ENCODE peak calls at places on chromosomes 1 and 21, in four cellular contexts. C is HepG2, Z is GM12878, E is K562. T is an unnamed sample.

GRCh38 chr1:41102208-41102607 is 80.7 kb upstream of the SLFNL1 start:
- DNase-seq in C (no peak), Z (no peak), E (no peak), T (no peak)

GRCh38 chr1:200029035-200029623 is 1.6 kb downstream of the NR5A2 start:
- DNase-seq in C (no peak), Z (no peak), E (no peak), T (peak; percentile 66)

GRCh38 chr1:44067258-44068250 is 36.3 kb upstream of the SLC6A9 start:
- DNase-seq in C (no peak), Z (peak; percentile 56), E (no peak), T (no peak)

GRCh38 chr1:98176414-98176813 is 255.6 kb upstream of the DPYD start:
- DNase-seq in C (no peak), Z (no peak), E (no peak), T (no peak)

GRCh38 chr1:109814993-109815786 is 51.5 kb upstream of the EPS8L3 start:
- DNase-seq in C (no peak), Z (no peak), E (no peak), T (no peak)

GRCh38 chr1:65174585-65174984 is 26.6 kb downstream of the AK4 start:
- DNase-seq in C (no peak), Z (peak; percentile 84), E (no peak), T (no peak)

GRCh38 chr1:24047101-24047459 is 64.9 kb downstream of the MYOM3 start:
- DNase-seq in C (peak; percentile 37), Z (no peak), E (peak; percentile 36), T (no peak)

GRCh38 chr1:182624582-182624981 is 20.4 kb upstream of the RGS16 start:
- DNase-seq in C (no peak), Z (no peak), E (no peak), T (no peak)

GRCh38 chr1:109547412-109548320 is 749 bp upstream of the GNAI3 start:
- DNase-seq in C (no peak), Z (no peak), E (no peak), T (no peak)

GRCh38 chr21:43890042-43890441 is 25.0 kb downstream of the AGPAT3 start:
- DNase-seq in C (no peak), Z (no peak), E (peak; percentile 49), T (peak; percentile 53)

GRCh38 chr1:182972821-182973220 is 19.9 kb upstream of the SHCBP1L start:
- DNase-seq in C (no peak), Z (no peak), E (no peak), T (no peak)

GRCh38 chr1:186680031-186681012 is at the start of gene PTGS2:
- DNase-seq in C (no peak), Z (peak; percentile 25), E (no peak), T (peak; percentile 84)

GRCh38 chr1:3712573-3713535 is 39.4 kb upstream of the CCDC27 start:
- DNase-seq in C (no peak), Z (no peak), E (no peak), T (no peak)

GRCh38 chr1:88237026-88237425 is 447.0 kb upstream of the PKN2 start:
- DNase-seq in C (no peak), Z (no peak), E (no peak), T (no peak)

GRCh38 chr1:94672934-94673333 is 131.4 kb upstream of the F3 start:
- DNase-seq in C (no peak), Z (no peak), E (no peak), T (no peak)

GRCh38 chr1:36910281-36910725 is 124.0 kb downstream of the GRIK3 start:
- DNase-seq in C (no peak), Z (no peak), E (no peak), T (no peak)

GRCh38 chr1:152906023-152906565 is 2.3 kb upstream of the IVL start:
- DNase-seq in C (no peak), Z (no peak), E (no peak), T (no peak)
- TF ChIP-seq ETV6 in C (no peak), Z (no peak), E (no peak), T (no peak)

GRCh38 chr1:232579958-232580705 is 49.8 kb downstream of the SIPA1L2 start:
- DNase-seq in C (no peak), Z (no peak), E (no peak), T (no peak)
- TF ChIP-seq ETV6 in C (no peak), Z (no peak), E (no peak), T (no peak)

GRCh38 chr1:15445390-15446122 is 7.3 kb downstream of the CTRC start:
- DNase-seq in C (no peak), Z (no peak), E (no peak), T (no peak)
- TF ChIP-seq ETV6 in C (no peak), Z (no peak), E (no peak), T (no peak)

GRCh38 chr1:11559211-11559970 is 80.4 kb downstream of the DISP3 start:
- DNase-seq in C (no peak), Z (no peak), E (no peak), T (no peak)

GRCh38 chr1:11558286-11558685 is 79.3 kb downstream of the DISP3 start:
- DNase-seq in C (no peak), Z (no peak), E (no peak), T (peak; percentile 35)

GRCh38 chr1:11561740-11562139 is 82.8 kb downstream of the DISP3 start:
- DNase-seq in C (no peak), Z (no peak), E (no peak), T (no peak)

GRCh38 chr1:11562664-11563063 is 83.7 kb downstream of the DISP3 start:
- DNase-seq in C (no peak), Z (no peak), E (peak; percentile 32), T (no peak)

DNA sequence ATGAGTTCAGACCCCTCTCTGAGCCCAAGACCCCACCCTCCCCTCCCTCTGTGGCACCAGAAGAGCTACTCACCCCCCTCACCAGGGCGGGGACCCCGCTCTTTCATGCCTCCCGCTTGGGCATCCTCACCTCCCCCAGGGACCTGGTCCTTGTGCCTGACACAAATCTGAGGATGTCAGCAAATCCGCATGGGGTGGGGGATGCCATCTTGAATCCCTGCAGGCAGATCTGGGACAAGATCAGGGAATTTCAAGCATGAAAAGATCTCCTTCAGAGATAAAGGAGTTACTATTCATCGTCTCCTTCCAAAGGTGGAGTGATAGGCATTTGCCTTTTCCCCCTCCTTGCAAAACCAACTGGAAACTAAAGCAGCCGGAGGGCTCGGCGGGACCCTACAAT is 81.1 kb downstream of the DISP3 start:
- DNase-seq in C (no peak), Z (no peak), E (no peak), T (no peak)
- TF ChIP-seq ETV6 in C (no peak), Z (no peak), E (no peak), T (no peak)

DNA sequence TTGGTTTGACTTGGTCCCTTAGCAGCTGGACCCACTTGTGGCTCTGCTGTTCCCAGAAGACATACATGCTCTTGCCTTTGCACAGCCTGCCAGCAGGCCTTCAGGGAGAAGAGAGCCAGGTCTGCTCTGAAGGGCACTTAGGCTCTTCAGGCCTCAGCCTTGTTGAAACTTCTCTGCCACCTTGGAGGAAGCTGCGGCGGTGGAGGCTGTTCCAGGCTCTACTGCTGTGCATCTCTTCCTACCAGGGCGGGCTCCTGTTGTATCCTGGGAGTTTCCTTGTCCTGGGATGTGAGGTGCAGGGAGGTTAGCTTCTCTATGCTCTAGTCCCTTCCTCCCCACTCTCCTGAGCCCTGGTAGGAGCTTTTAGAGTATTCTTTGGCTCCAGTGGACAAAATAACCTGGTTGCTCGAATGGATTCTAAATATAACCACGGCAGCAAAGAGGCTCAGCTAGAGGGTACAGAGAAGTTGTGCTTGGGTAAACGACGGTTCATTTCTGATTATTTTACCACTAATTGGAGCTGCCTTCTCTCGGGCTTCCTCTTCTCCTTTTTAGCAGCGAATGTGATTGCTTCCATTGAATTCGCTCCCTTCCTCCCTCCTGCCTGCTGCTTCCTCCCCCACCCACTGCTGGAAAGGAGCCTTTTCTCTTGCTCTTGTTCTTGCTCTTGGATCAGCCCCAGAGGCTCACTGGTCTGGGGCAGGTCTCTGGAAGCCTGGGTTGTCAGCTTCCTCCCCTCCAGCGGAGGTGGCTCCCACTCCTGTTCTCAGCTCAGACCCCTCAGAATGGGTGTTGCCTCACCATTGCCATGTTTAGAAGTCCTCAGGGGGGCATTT is 126.6 kb upstream of the CACNA1E start:
- DNase-seq in C (no peak), Z (no peak), E (no peak), T (no peak)
- TF ChIP-seq ETV6 in C (no peak), Z (no peak), E (no peak), T (no peak)

DNA sequence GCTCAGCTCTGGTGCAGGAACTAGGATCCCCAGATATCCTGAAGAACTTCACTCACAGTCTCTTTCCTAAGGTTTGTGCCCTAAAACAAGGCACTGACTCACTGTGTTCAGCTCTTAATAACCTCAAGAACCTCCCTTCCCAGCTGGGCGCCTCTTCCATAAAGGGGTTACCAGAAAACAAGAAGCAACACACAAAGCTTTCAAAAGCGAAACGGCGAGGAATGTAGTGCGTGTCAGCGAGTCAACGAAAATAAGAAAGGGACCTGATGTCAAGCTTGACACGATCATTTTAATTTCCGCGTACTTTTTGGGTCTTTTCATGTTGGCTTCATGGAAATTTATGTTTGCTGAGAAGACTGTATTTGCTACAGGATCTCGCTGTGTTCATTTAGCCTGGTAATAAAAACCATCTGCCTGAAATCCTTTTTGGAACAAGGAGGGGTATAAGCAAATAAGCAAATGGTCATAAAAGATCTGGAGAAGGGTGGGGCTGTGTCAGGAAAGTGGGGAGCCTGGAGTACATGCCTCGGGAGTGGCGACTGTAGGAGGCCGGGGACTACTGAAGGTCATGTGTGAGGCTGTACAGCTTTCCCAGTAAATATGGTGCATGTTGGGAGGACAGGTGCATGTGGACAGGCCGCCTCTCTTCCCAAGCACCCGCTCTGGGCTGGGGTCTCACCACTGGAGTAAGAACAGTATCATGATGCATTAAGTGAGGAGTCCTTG is 11.4 kb upstream of the CLDN14 start:
- DNase-seq in C (no peak), Z (no peak), E (no peak), T (no peak)
- TF ChIP-seq ETV6 in C (no peak), Z (no peak), E (no peak), T (no peak)

GRCh38 chr1:26799479-26800133 is 11.9 kb downstream of the PIGV start:
- DNase-seq in C (no peak), Z (no peak), E (no peak), T (no peak)
- TF ChIP-seq ETV6 in C (no peak), Z (no peak), E (no peak), T (no peak)

DNA sequence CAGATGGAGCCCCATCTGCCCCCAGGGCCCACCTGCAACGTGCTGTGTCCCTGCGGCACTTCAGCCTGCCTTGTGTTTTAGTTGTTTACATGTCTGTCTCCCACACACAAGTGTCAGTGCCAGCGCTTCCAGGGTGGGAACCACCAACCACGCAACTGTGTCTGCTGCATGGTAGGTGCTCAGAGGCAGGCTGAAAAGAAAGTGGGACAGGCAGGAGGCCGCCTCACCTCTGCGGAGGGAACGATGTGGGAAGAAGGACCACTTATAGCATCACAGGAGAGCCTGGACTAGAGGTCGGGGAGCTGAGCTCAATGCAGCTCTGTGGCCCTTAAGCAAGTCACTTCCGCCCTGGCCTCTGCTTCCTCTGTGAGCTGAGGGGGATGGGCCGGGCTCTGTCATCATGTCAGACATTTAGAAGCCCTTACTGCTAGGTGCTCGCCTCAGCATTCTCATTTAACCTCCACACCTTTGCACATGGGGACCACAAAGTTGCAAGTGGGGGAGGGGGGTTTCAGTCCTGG is 17.8 kb downstream of the SLC9A1 start:
- DNase-seq in C (no peak), Z (no peak), E (peak; percentile 62), T (no peak)
- TF ChIP-seq ETV6 in C (no peak), Z (no peak), E (no peak), T (no peak)

T was measured in WTC11.